ENCODE peak calls at places on chromosomes 4 and X, in seven cellular contexts. G is NCI-H82; R is C1 segment of cervical spinal cord; F is cardiac muscle cell; J is amniotic stem cell; D is suprapubic skin; C is activated CD4-positive, alpha-beta T cell treated with anti-CD3 and anti-CD28 coated beads, Interleukin-2, amount 10 ng/mL, durations not matched to agents 7 days and 5 days. S is an unnamed sample.
A peak's percentile ranks its signal among the peaks of the same experiment; 100 is the strongest.

GRCh38 chr4:67727124-67727850 is 26.3 kb upstream of the UBA6 start:
- DNase-seq in G (no peak), R (no peak), F (no peak), J (no peak), D (no peak), C (no peak), S (no peak)

GRCh38 chrX:154600962-154601374 is 16.0 kb downstream of the CTAG1A start:
- DNase-seq in G (no peak), R (no peak), F (no peak), J (no peak), D (no peak), C (no peak), S (no peak)

GRCh38 chr4:21226637-21227538 is 526.6 kb downstream of the PACRGL start:
- DNase-seq in G (no peak), R (no peak), F (no peak), J (no peak), D (no peak), C (no peak), S (peak; percentile 44)

GRCh38 chr4:133157460-133158160 is 8.5 kb downstream of the PCDH10 start:
- DNase-seq in G (peak; percentile 9), R (no peak), F (no peak), J (no peak), D (no peak), C (no peak), S (no peak)

GRCh38 chrX:23383411-23383810 is 48.8 kb downstream of the PTCHD1 start:
- DNase-seq in G (no peak), R (no peak), F (no peak), J (no peak), D (no peak), C (no peak), S (no peak)

GRCh38 chrX:153973127-153974002 is 811 bp downstream of the TMEM187 start:
- DNase-seq in G (peak; percentile 41), R (no peak), F (no peak), J (no peak), D (no peak), C (no peak), S (no peak)

GRCh38 chr4:87498446-87498900 is 30.7 kb downstream of the SPARCL1 start:
- DNase-seq in G (no peak), R (no peak), F (no peak), J (peak; percentile 18), D (no peak), C (no peak), S (no peak)

GRCh38 chr4:85018983-85019382 is 52.5 kb upstream of the WDFY3 start:
- DNase-seq in G (no peak), R (no peak), F (no peak), J (no peak), D (no peak), C (no peak), S (no peak)

GRCh38 chr4:72984351-72984750 is 85.2 kb downstream of the COX18 start:
- DNase-seq in G (no peak), R (no peak), F (no peak), J (no peak), D (no peak), C (no peak), S (no peak)

GRCh38 chr4:184540307-184540706 is 66.0 kb upstream of the IRF2 start:
- DNase-seq in G (no peak), R (no peak), F (no peak), J (no peak), D (no peak), C (no peak), S (no peak)

GRCh38 chrX:108415891-108416290 is 22.3 kb downstream of the COL4A6 start:
- DNase-seq in G (no peak), R (no peak), F (no peak), J (no peak), D (no peak), C (no peak), S (no peak)

GRCh38 chrX:15675490-15675921 is 10.9 kb upstream of the CLTRN start:
- DNase-seq in G (peak; percentile 90), R (no peak), F (peak; percentile 79), J (peak; percentile 73), D (peak; percentile 82), C (peak; percentile 79), S (peak; percentile 81)

GRCh38 chr4:168605411-168605810 is 108.6 kb downstream of the PALLD start:
- DNase-seq in G (no peak), R (no peak), F (no peak), J (no peak), D (no peak), C (no peak), S (no peak)

GRCh38 chr4:141469392-141469791 is 167.0 kb upstream of the IL15 start:
- DNase-seq in G (no peak), R (no peak), F (no peak), J (no peak), D (no peak), C (no peak), S (no peak)

GRCh38 chr4:156169011-156169410 is 215.3 kb upstream of the CTSO start:
- DNase-seq in G (peak; percentile 61), R (no peak), F (peak; percentile 49), J (peak; percentile 58), D (no peak), C (no peak), S (peak; percentile 3)

GRCh38 chr4:98961770-98962169 is 32.8 kb upstream of the EIF4E start:
- DNase-seq in G (no peak), R (no peak), F (no peak), J (no peak), D (no peak), C (no peak), S (no peak)

GRCh38 chr4:57103051-57103450 is 7.1 kb downstream of the IGFBP7 start:
- DNase-seq in G (peak; percentile 46), R (no peak), F (no peak), J (no peak), D (no peak), C (no peak), S (no peak)

GRCh38 chr4:156493858-156494257 is 477.7 kb downstream of the PDGFC start:
- DNase-seq in G (no peak), R (no peak), F (no peak), J (no peak), D (no peak), C (no peak), S (no peak)

GRCh38 chr4:122976111-122976510 is 53.7 kb upstream of the NUDT6 start:
- DNase-seq in G (no peak), R (no peak), F (no peak), J (no peak), D (no peak), C (no peak), S (no peak)

GRCh38 chrX:53239474-53239873 is 14.5 kb upstream of the KDM5C start:
- DNase-seq in G (peak; percentile 41), R (no peak), F (no peak), J (no peak), D (no peak), C (peak; percentile 64), S (no peak)

GRCh38 chr4:161254375-161254774 is 909.4 kb downstream of the FSTL5 start:
- DNase-seq in G (peak; percentile 15), R (no peak), F (no peak), J (no peak), D (no peak), C (no peak), S (no peak)

GRCh38 chr4:123453006-123453685 is 56.6 kb downstream of the SPRY1 start:
- DNase-seq in G (no peak), R (no peak), F (no peak), J (no peak), D (no peak), C (no peak), S (no peak)

GRCh38 chr4:152044341-152044740 is 283.5 kb upstream of the GATB start:
- DNase-seq in G (no peak), R (no peak), F (no peak), J (no peak), D (no peak), C (no peak), S (no peak)

S was measured in cerebellum.